ENCODE peak calls at places on chromosomes 7 and 10, in seven cellular contexts. A is mucosa of descending colon, H is Panc1, N is AG10803, Q is Peyer's patch, T is OCI-LY7, K is breast epithelium. J is an unnamed sample.

GRCh38 chr10:1251769-1252168 is 195.6 kb downstream of the WDR37 start:
- DNase-seq in Q (no peak), K (no peak), T (no peak), H (no peak), A (no peak), N (no peak), J (no peak)

GRCh38 chr10:125548356-125548755 is 134.6 kb downstream of the TEX36 start:
- DNase-seq in Q (no peak), N (no peak), K (no peak), A (no peak), H (no peak), T (no peak), J (no peak)

GRCh38 chr7:35773994-35774393 is 26.9 kb upstream of the SEPTIN7 start:
- DNase-seq in T (no peak), A (no peak), N (no peak), H (no peak), K (no peak), Q (no peak), J (no peak)

GRCh38 chr10:76973515-76974289 is 663.9 kb downstream of the KCNMA1 start:
- DNase-seq in Q (no peak), K (no peak), A (no peak), T (no peak), N (peak; percentile 86), H (no peak), J (no peak)

GRCh38 chr7:135939268-135939667 is 37.9 kb downstream of the MTPN start:
- DNase-seq in K (no peak), H (no peak), T (no peak), A (no peak), N (no peak), Q (no peak), J (no peak)

GRCh38 chr10:47443145-47443544 is 40.8 kb downstream of the ANXA8 start:
- DNase-seq in N (no peak), K (peak; percentile 53), A (no peak), Q (no peak), H (no peak), T (no peak), J (no peak)

GRCh38 chr10:26969145-26969926 is 108.6 kb upstream of the ABI1 start:
- DNase-seq in N (peak; percentile 62), Q (no peak), T (no peak), H (no peak), K (no peak), A (no peak), J (peak; percentile 40)

GRCh38 chr7:133976140-133976539 is 151.0 kb upstream of the LRGUK start:
- DNase-seq in H (no peak), A (no peak), N (no peak), Q (no peak), K (no peak), T (no peak), J (no peak)

GRCh38 chr7:31690892-31691291 is 3.9 kb downstream of the PPP1R17 start:
- DNase-seq in N (no peak), Q (no peak), K (no peak), T (no peak), A (no peak), H (no peak), J (no peak)

GRCh38 chr10:36366843-36367242 is 724.7 kb upstream of the FZD8 start:
- DNase-seq in Q (no peak), T (no peak), N (no peak), H (no peak), K (no peak), A (no peak), J (no peak)

GRCh38 chr7:100689230-100690135 is 4.6 kb downstream of the GIGYF1 start:
- DNase-seq in H (no peak), A (no peak), N (no peak), K (no peak), T (no peak), Q (no peak), J (no peak)

GRCh38 chr7:150370612-150371071 is 2.0 kb downstream of the REPIN1 start:
- DNase-seq in K (no peak), Q (no peak), A (no peak), H (no peak), T (no peak), N (peak; percentile 71), J (no peak)

GRCh38 chr10:101558206-101558605 is 29.9 kb downstream of the POLL start:
- DNase-seq in Q (no peak), K (no peak), A (no peak), N (no peak), T (no peak), H (no peak), J (no peak)

GRCh38 chr10:133260895-133261725 is 15.6 kb downstream of the ADAM8 start:
- DNase-seq in T (peak; percentile 34), A (peak; percentile 87), Q (peak; percentile 55), N (peak; percentile 33), H (no peak), K (peak; percentile 46), J (peak; percentile 80)

GRCh38 chr7:158706273-158706704 is 1.7 kb upstream of the NCAPG2 start:
- DNase-seq in Q (no peak), H (no peak), N (no peak), K (no peak), A (no peak), T (no peak), J (no peak)

GRCh38 chr7:140738280-140738679 is 41.8 kb downstream of the NDUFB2 start:
- DNase-seq in T (no peak), H (no peak), K (no peak), N (no peak), Q (no peak), A (no peak), J (no peak)

GRCh38 chr7:140732436-140732835 is 35.9 kb downstream of the NDUFB2 start:
- DNase-seq in K (no peak), H (no peak), T (no peak), N (no peak), Q (no peak), A (no peak), J (no peak)

GRCh38 chr7:140734729-140735128 is 38.2 kb downstream of the NDUFB2 start:
- DNase-seq in A (no peak), K (no peak), Q (no peak), T (no peak), H (no peak), N (no peak), J (no peak)

DNA sequence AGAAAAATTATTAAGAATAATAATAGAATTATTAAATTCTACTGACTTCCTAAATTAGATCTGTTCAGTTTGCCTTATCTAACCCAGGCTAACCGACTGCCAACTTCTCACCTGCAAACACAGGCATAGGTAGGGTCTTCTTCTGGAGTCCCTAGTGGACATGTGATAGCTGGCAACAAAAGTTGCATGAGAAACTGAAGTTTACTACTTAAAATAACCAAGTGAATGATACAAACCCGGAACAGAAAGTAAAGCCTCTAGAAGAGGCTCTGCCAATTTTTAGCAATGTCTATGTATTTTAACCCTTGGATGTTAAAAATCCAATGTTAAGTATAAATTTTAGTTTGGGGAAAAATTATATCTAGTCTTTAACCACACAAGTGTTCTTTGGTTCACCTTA is 37.6 kb downstream of the NDUFB2 start:
- DNase-seq in H (no peak), N (no peak), K (no peak), T (peak; percentile 8), A (no peak), Q (no peak), J (no peak)
- TF ChIP-seq CTCF in H (no peak), N (no peak), K (no peak), T (peak; percentile 15), A (no peak), Q (no peak), J (no peak)

DNA sequence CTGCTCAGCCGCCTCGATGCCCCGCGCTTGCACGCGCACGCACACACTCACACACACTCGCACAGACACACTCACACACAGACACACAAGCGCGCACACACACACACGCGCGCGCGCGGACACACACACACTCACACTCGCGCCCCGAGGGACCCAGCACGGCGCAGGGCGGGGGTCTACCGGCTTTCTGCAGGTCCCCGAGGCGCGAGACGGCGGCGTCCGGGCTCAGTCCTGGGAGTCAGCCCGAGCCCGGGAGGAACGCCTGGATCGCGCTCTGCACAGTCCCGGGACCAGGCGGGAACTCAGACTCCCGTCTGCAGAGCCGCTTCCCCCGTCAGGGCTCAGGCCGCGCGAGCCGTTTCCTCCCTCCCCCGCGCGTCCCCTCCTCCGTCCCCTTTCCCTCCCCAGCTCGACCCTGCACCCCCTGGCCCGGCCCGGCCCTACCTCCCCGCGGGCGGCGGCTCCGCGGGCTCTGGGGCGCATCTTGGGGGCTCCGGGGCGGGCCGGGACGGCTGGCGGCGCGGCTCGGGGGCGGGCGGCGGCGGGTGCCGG is 477 bp downstream of the DENND2A start:
- DNase-seq in N (peak; percentile 35), T (no peak), K (no peak), H (no peak), A (peak; percentile 66), Q (no peak), J (no peak)
- H3K4me3 ChIP-seq in N (peak overlapping the region; percentile 55), T (no peak overlapping the region), K (peak overlapping the region; percentile 87), H (peak overlapping the region; percentile 58), A (no peak overlapping the region), Q (peak overlapping the region; percentile 50), J (no peak overlapping the region)

DNA sequence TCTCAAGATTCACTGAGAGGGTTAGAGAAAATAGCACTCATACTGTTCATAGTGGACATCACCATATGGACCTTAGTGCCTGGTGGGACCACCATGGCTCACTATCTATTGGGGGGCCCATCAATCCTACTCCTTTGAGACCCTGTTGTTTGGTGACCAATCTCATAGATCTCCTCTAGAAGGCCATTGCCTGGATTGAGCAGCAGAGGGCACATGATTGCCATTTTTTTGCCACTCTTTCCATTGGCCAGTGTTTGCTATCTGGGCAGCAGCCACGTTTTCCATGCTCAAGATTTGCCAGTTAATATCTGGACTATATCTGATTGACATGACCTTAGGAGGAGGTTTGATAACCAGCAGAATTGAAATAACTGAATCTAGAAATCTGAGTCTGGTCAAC is 244.5 kb downstream of the ITGB1 start:
- DNase-seq in N (no peak), Q (no peak), K (no peak), A (no peak), H (no peak), T (peak; percentile 10), J (no peak)
- TF ChIP-seq CTCF in N (peak; percentile 18), Q (no peak), K (no peak), A (no peak), H (no peak), T (peak; percentile 48), J (peak; percentile 3)

GRCh38 chr7:73831656-73832579 is 1.1 kb downstream of the CLDN4 start:
- DNase-seq in H (no peak), N (no peak), Q (no peak), T (no peak), K (peak; percentile 91), A (peak; percentile 82), J (no peak)

GRCh38 chr7:73832806-73833205 is 2.0 kb downstream of the CLDN4 start:
- DNase-seq in T (no peak), A (no peak), K (no peak), H (no peak), Q (no peak), N (no peak), J (no peak)

GRCh38 chr7:73830872-73831655 is at the start of gene CLDN4:
- DNase-seq in H (peak; percentile 97), K (peak; percentile 96), N (no peak), Q (no peak), A (peak; percentile 94), T (no peak), J (no peak)

GRCh38 chr7:73834626-73835191 is 3.9 kb downstream of the CLDN4 start:
- DNase-seq in T (no peak), N (no peak), K (no peak), Q (no peak), H (no peak), A (no peak), J (no peak)

GRCh38 chr7:73833251-73833919 is 2.6 kb downstream of the CLDN4 start:
- DNase-seq in Q (no peak), N (no peak), T (no peak), A (no peak), H (no peak), K (no peak), J (no peak)
- H3K4me3 ChIP-seq in Q (no peak overlapping the region), N (no peak overlapping the region), T (no peak overlapping the region), A (no peak overlapping the region), H (peak overlapping the region; percentile 97), K (peak overlapping the region; percentile 65), J (no peak overlapping the region)

GRCh38 chr10:10056958-10057357 is 960.7 kb upstream of the CELF2 start:
- DNase-seq in N (no peak), H (no peak), A (no peak), Q (no peak), K (no peak), T (peak; percentile 54), J (no peak)
- TF ChIP-seq CTCF in N (no peak), H (no peak), A (no peak), Q (no peak), K (no peak), T (peak; percentile 70), J (no peak)

J was measured in GM06990.